ENCODE peak calls at places on chromosomes 13 and 19, in seven cellular contexts. U, I, G, E, C, Q and A are unnamed samples. For H3K27me3, the result is how much of the 10 kb centered on the place peaks cover.

GRCh38 chr19:29499261-29499920 is 26.4 kb upstream of the VSTM2B start:
- DNase-seq in U (no peak), G (no peak), E (peak), I (no peak), C (no peak), Q (no peak), A (no peak)

GRCh38 chr19:18744019-18744418 is 47.1 kb downstream of the COMP start:
- DNase-seq in U (no peak), C (no peak), Q (no peak), I (no peak), G (no peak), E (no peak), A (no peak)

GRCh38 chr13:87677334-87678234 is 6.4 kb downstream of the SLITRK5 start:
- DNase-seq in C (peak), U (peak), E (no peak), I (peak), G (peak), Q (no peak), A (no peak)

GRCh38 chr13:111962431-111962891 is 104.5 kb upstream of the SOX1 start:
- DNase-seq in C (no peak), G (no peak), E (peak), I (no peak), U (no peak), Q (no peak), A (no peak)

GRCh38 chr13:110323172-110323851 is 16.2 kb downstream of the COL4A2 start:
- DNase-seq in U (no peak), E (peak), Q (no peak), I (no peak), C (no peak), G (no peak), A (no peak)

GRCh38 chr13:32752997-32753606 is 166.8 kb downstream of the PDS5B start:
- DNase-seq in U (no peak), E (no peak), G (no peak), C (no peak), I (no peak), Q (no peak), A (no peak)

GRCh38 chr19:10474962-10475451 is 28.1 kb downstream of the KEAP1 start:
- DNase-seq in C (peak), U (no peak), Q (peak), E (no peak), G (no peak), I (no peak), A (no peak)

GRCh38 chr13:25819856-25820530 is 231.8 kb downstream of the SHISA2 start:
- DNase-seq in G (no peak), Q (no peak), C (no peak), U (no peak), I (no peak), E (no peak), A (no peak)

GRCh38 chr13:51804295-51805172 is 571 bp upstream of the DHRS12 start:
- DNase-seq in C (peak), I (peak), G (no peak), E (peak), Q (peak), U (peak), A (no peak)

GRCh38 chr19:32450217-32450616 is 44.6 kb downstream of the DPY19L3 start:
- DNase-seq in Q (no peak), G (no peak), C (no peak), U (no peak), E (no peak), I (no peak), A (no peak)

GRCh38 chr19:17021793-17022590 is 4.6 kb downstream of the CPAMD8 start:
- DNase-seq in E (no peak), C (no peak), Q (no peak), U (no peak), I (no peak), G (peak), A (no peak)

GRCh38 chr19:51407631-51408131 is 9.8 kb downstream of the SIGLEC10 start:
- DNase-seq in U (peak), E (no peak), Q (peak), C (no peak), G (peak), I (no peak), A (no peak)

GRCh38 chr19:18097217-18097992 is at the start of gene MAST3:
- DNase-seq in I (peak), G (peak), Q (peak), C (peak), U (peak), E (peak), A (no peak)

DNA sequence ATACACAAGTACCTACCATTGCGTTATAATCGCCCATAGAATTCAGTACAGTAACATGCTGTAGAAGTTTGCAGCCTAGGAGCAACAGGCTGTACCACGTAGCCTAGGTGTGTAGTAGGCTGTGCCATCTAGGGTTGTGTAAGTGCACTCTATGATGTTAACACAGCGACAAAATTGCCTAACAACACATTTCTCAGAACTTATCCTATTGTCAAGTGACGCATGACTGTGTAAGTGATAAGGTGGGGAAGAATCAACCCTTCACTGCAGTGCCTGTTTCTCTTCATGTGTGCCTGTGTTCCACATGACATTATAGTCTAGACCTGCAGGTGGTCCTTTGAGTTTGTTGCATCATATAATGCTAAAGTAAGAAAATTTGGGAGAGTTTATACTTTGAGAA is 94.0 kb downstream of the PCDH9 start:
- DNase-seq in I (no peak), C (no peak), U (no peak), Q (peak), G (no peak), E (no peak), A (no peak)
- TF ChIP-seq POLR2AphosphoS5 in I (no peak), C (no peak), U (no peak), Q (no peak), G (no peak), E (no peak), A (no peak)

DNA sequence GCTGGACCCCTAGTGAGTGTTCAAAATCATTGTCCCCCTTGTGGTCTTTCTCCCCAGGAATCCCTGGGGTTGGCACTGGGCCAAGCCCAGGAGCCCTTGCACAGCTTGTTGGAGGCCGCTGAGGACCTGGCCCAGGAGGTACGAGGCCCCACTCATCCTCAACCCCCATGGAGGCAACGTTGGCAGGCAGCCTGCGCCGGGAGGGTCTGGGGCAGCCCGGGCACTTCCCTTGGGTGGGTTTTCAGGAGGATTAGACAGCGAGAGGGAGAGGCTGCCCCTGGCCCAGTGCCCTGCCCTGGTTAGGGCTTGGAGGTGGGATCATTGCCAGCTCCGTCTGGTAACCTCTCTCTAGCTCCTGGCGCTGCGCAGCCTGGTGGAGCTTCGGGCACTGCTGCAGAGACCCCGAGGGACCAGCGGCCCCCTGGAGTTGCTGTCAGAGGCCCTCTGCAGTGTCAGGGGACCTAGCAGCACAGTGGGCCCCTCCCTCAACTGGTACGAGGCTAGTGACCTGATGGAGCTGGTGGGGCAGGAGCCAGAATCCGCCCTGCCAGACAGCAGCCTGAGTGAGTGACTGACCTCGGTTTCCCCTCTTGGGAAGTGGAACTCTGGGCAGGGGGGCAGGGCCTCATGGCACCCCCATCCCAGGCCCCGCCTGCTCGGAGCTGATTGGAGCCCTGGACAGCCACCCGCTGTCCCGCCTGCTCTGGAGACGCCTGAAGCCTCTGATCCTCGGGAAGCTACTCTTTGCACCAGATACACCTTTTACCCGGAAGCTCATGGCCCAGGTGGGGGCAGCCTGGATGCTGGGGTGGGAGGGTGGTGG is 3.0 kb downstream of the ABCA7 start:
- DNase-seq in I (peak), E (no peak), U (peak), Q (peak), G (no peak), C (no peak), A (no peak)
- TF ChIP-seq EP300 in I (no peak), E (no peak), U (no peak), Q (no peak), G (no peak), C (no peak), A (no peak)

DNA sequence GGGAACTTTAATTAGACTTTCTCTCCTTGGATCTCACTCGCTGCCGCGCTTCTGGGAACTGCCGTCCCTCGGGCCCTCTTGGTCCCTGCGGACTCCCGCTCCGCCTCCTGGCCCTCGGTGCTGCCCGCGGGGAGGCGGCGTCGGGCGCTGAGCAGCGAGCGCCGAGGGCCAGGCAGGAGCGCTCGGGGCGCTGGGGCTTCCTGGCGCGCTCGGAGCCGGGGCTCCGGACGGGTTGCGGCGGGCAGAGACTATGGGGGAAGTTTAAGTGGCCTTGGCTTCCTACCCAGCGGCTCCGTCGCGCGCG is 704 bp downstream of the CHST8 start:
- DNase-seq in G (no peak), C (peak), E (no peak), U (no peak), Q (no peak), I (no peak), A (no peak)
- H3K27me3 ChIP-seq in G (half or more), C (under half), E (under half), U (half or more), Q (under half), I (half or more), A (under half)

DNA sequence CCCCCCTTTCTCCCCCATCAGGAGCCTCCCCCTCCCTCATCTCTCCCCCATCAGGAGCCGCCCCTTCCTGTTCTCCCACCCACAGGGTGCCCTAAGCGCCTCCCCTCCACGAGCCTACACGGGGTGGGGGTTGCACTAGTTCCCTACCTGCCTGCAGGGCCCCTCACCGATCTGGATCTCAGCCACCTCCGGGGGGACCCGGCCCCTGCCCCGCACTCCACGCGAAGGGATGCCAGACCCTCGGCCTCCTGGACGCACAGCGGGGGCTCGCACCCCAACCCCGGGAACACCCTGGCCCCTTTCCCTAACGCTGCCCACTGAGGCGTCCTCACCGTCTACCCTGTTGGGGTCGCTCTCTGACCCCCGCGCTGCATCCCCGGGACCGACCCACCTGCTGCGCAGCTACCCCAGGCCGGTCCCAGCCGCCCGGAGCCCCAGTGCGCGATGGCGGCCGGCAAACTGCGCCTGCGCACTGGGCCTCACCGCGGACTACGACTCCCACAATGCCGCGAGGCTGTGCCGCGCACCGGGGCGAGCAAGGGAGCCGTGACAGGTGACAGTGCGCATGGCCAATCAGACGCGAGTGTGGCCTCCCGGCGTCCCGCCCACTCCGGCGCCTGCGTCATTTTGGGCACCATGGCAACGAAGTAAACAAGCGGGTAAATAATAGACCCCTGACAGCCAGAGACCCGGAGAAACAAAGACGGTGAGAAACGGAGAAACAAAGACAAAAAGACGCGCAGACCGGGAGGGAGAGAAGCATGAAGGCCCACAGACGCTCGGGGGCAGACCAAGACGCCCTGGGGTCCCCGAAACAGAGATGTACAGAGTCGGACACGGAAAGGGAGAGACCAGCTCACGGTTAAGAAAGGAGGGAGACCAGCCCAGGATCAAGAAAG is at the start of gene ZSCAN18:
- DNase-seq in G (no peak), I (peak), C (peak), U (peak), E (peak), Q (peak), A (peak)
- TF ChIP-seq POLR2AphosphoS5 in G (no peak), I (peak), C (peak), U (peak), E (peak), Q (no peak), A (peak)

DNA sequence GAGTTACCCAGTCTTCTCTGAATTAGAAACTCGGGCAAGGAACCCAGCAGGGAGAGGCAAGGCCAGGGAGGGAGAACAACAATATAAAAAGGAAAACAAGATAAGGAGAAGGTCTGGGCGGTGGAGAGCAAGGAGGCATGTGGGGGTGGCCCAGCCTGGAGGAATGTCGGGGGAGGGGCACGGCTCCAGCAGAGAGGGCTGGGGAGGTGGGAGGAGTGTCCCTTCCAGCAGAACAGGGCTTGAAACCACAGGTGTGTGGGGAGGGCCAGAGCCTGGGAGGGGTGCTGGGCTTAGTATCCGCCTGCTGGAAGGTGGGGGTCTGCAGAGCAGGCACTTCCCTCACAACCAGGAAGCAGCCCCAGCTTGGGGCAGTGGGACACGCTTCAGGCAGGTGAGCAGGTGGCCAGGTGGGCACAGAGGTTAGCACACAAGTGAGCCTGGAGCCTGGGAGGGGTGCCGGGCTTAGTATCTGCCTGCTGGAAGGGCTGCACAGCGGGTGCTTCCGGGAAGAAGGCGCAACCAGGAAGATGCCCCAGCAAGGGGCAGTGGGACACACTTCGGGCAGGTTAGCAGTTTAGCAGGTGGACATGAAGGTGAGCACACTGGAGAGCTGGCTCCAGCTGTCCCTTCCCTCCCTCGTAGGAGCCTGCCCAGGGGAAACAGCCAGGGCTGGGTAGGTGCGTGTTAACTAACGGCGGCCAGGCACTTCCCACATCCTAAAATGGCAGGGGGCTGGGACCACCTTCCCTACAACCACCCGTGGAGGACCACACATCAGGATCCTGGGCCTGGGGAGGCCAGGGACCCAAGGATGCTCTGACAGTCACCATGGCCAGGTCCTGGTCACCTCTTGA is 3.1 kb downstream of the GAS6 start:
- DNase-seq in U (peak), C (no peak), I (peak), G (no peak), E (no peak), Q (peak), A (no peak)
- TF ChIP-seq EP300 in U (no peak), C (no peak), I (no peak), G (no peak), E (no peak), Q (no peak), A (no peak)

DNA sequence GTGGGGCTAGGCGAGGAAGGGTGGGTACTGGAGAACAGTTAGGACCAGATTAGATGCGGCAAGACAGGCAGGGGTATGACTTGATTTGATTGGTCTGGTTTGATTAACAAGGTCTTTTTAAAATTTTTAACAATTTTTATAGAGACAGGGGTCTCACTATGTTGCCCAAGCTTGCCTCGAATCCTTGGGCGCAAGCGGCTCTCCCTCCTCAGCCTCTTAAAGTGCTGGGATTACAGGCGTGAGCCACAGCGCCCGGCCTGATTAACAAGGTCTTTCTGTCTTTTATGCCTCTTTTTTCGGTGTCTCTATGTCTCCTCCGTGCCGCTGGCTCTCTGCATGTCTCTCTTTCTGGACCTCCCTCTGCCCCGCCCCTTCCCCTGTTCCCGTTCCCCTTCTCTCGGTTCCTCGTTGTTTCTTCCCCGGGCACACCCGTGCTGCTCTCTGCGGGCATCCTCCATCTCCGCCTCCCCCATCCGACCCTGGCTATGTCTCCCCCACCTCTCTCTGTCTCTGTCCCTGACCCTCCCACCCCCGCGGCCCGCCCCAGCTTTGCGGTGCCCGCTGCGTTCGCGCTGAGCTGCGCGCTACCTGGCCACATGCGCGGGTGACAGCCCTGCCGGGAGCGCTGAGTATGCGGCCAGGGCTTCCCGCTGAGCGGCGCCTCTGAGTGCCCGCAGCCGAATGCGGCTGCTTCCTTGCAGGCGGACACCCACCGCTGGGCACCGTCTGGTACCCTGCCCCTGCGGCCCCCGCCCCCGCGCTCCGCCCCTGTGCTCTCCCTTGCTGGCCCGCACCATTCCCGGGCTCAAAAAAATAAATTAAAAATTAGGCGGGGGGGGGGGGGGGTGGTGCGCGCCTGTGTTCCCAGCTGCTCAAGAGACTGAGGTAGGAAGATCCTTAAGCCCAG is 8.1 kb upstream of the SDHAF1 start:
- DNase-seq in Q (no peak), I (no peak), G (no peak), E (no peak), U (peak), C (peak), A (no peak)
- H3K27me3 ChIP-seq in Q (under half), I (half or more), G (under half), E (under half), U (under half), C (under half), A (under half)

GRCh38 chr13:99961634-99962033 is 9.9 kb downstream of the ZIC5 start:
- DNase-seq in U (no peak), C (no peak), I (no peak), E (no peak), G (no peak), Q (no peak), A (no peak)
- TF ChIP-seq POLR2AphosphoS5 in U (no peak), C (no peak), I (no peak), E (no peak), G (no peak), Q (no peak), A (no peak)